ENCODE peak calls at places on chromosomes 1 and 21, in five cellular contexts. E is iPS-NIHi11, D is left colon, U is heart left ventricle, J is H9. R is an unnamed sample.

GRCh38 chr1:54904476-54905048 is 17.6 kb upstream of the DHCR24 start:
- DNase-seq in E (peak; percentile 29), D (no peak), U (no peak), J (no peak), R (peak; percentile 28)

GRCh38 chr21:14862794-14863720 is 201.7 kb downstream of the NRIP1 start:
- DNase-seq in E (no peak), D (no peak), U (no peak), J (no peak), R (no peak)

GRCh38 chr1:9289090-9289534 is 3.6 kb upstream of the SPSB1 start:
- DNase-seq in E (no peak), D (no peak), U (peak; percentile 75), J (peak; percentile 55), R (peak; percentile 44)

GRCh38 chr1:174957829-174958228 is 41.9 kb upstream of the CACYBP start:
- DNase-seq in E (no peak), D (no peak), U (no peak), J (no peak), R (no peak)

GRCh38 chr1:153775432-153776311 is 465 bp downstream of the SLC27A3 start:
- DNase-seq in E (peak; percentile 88), D (peak; percentile 85), U (peak; percentile 71), J (peak; percentile 95), R (peak; percentile 67)

GRCh38 chr1:63327417-63328139 is 5.2 kb downstream of the FOXD3 start:
- DNase-seq in E (peak; percentile 85), D (no peak), U (peak; percentile 36), J (peak; percentile 93), R (peak; percentile 95)

GRCh38 chr1:20069932-20070331 is at the start of gene PLA2G5:
- DNase-seq in E (no peak), D (peak; percentile 44), U (peak; percentile 91), J (no peak), R (no peak)

GRCh38 chr1:15220024-15220392 is 27.0 kb upstream of the FHAD1 start:
- DNase-seq in E (no peak), D (no peak), U (no peak), J (no peak), R (no peak)

GRCh38 chr1:214859647-214860046 is 222.9 kb upstream of the KCNK2 start:
- DNase-seq in E (no peak), D (no peak), U (no peak), J (no peak), R (no peak)

GRCh38 chr1:84206416-84206815 is 62.3 kb downstream of the PRKACB start:
- DNase-seq in E (no peak), D (no peak), U (no peak), J (no peak), R (no peak)

GRCh38 chr1:65067491-65068201 is 80.4 kb upstream of the AK4 start:
- DNase-seq in E (peak; percentile 75), D (peak; percentile 73), U (peak; percentile 85), J (peak; percentile 80), R (peak; percentile 69)

GRCh38 chr1:185720633-185721272 is 13.4 kb upstream of the HMCN1 start:
- DNase-seq in E (no peak), D (no peak), U (no peak), J (no peak), R (no peak)

GRCh38 chr1:165631403-165632151 is 543 bp downstream of the MGST3 start:
- DNase-seq in E (peak; percentile 19), D (peak; percentile 60), U (peak; percentile 65), J (peak; percentile 54), R (peak; percentile 51)

GRCh38 chr1:10767282-10767681 is 29.2 kb downstream of the CASZ1 start:
- DNase-seq in E (no peak), D (no peak), U (no peak), J (no peak), R (no peak)

GRCh38 chr1:42934111-42934510 is 24.6 kb downstream of the SLC2A1 start:
- DNase-seq in E (no peak), D (no peak), U (no peak), J (peak; percentile 23), R (no peak)

GRCh38 chr1:193338194-193338593 is 151.8 kb upstream of the B3GALT2 start:
- DNase-seq in E (no peak), D (no peak), U (no peak), J (no peak), R (no peak)

GRCh38 chr21:26877015-26877414 is 31.8 kb upstream of the ADAMTS1 start:
- DNase-seq in E (no peak), D (no peak), U (no peak), J (no peak), R (no peak)

GRCh38 chr1:156750191-156750931 is 1.1 kb downstream of the HDGF start:
- DNase-seq in E (no peak), D (peak; percentile 80), U (no peak), J (no peak), R (no peak)

GRCh38 chr1:231828182-231828920 is 201.8 kb downstream of the DISC1 start:
- DNase-seq in E (peak; percentile 23), D (no peak), U (no peak), J (no peak), R (no peak)

GRCh38 chr1:3504151-3504822 is 49.8 kb downstream of the ARHGEF16 start:
- DNase-seq in E (no peak), D (no peak), U (no peak), J (no peak), R (no peak)

GRCh38 chr1:94530373-94530878 is 11.1 kb downstream of the F3 start:
- DNase-seq in E (no peak), D (no peak), U (no peak), J (no peak), R (no peak)

GRCh38 chr21:44368711-44369446 is 15.5 kb downstream of the TRPM2 start:
- DNase-seq in E (peak; percentile 75), D (peak; percentile 23), U (no peak), J (peak; percentile 76), R (no peak)

GRCh38 chr1:3753656-3754454 is 1.6 kb downstream of the CCDC27 start:
- DNase-seq in E (no peak), D (no peak), U (no peak), J (no peak), R (no peak)

GRCh38 chr21:45993210-45994085 is 11.9 kb downstream of the COL6A1 start:
- DNase-seq in E (peak; percentile 13), D (peak; percentile 30), U (peak; percentile 42), J (peak; percentile 25), R (no peak)

GRCh38 chr1:167210966-167211674 is 9.6 kb upstream of the POU2F1 start:
- DNase-seq in E (no peak), D (peak; percentile 31), U (no peak), J (no peak), R (no peak)

GRCh38 chr1:1063945-1064831 is 9.9 kb downstream of the RNF223 start:
- DNase-seq in E (peak; percentile 86), D (no peak), U (peak; percentile 65), J (peak; percentile 79), R (peak; percentile 73)

GRCh38 chr1:41783189-41783639 is 135.5 kb downstream of the HIVEP3 start:
- DNase-seq in E (no peak), D (no peak), U (no peak), J (no peak), R (no peak)

GRCh38 chr21:25487046-25487594 is 120.2 kb downstream of the MRPL39 start:
- DNase-seq in E (no peak), D (no peak), U (no peak), J (no peak), R (no peak)

GRCh38 chr1:228174482-228175315 is 9.1 kb downstream of the IBA57 start:
- DNase-seq in E (peak; percentile 91), D (peak; percentile 40), U (no peak), J (peak; percentile 86), R (peak; percentile 98)

GRCh38 chr1:119631433-119632102 is 16.5 kb downstream of the ZNF697 start:
- DNase-seq in E (peak; percentile 66), D (peak; percentile 85), U (peak; percentile 95), J (peak; percentile 68), R (no peak)

GRCh38 chr1:24191860-24192259 is 4.8 kb upstream of the IFNLR1 start:
- DNase-seq in E (no peak), D (no peak), U (no peak), J (no peak), R (no peak)

R was measured in HEK293T.